ENCODE peak calls at places on chromosomes 5 and 9, in five cellular contexts. U is AG09319, E is endothelial cell, N is cardiac muscle cell, L is omental fat pad. G is an unnamed sample.
A peak's percentile ranks its signal among the peaks of the same experiment; 100 is the strongest.

GRCh38 chr9:124270504-124271335 is 13.0 kb downstream of the NEK6 start:
- DNase-seq in U (no peak), E (no peak), N (no peak), L (no peak), G (no peak)

GRCh38 chr9:121627432-121627831 is 24.0 kb upstream of the DAB2IP start:
- DNase-seq in U (no peak), E (no peak), N (no peak), L (no peak), G (no peak)

GRCh38 chr5:112210430-112211005 is 208.6 kb downstream of the EPB41L4A start:
- DNase-seq in U (no peak), E (peak; percentile 45), N (peak; percentile 60), L (no peak), G (no peak)

GRCh38 chr5:73749485-73750270 is 123.7 kb downstream of the ARHGEF28 start:
- DNase-seq in U (no peak), E (no peak), N (no peak), L (no peak), G (no peak)

GRCh38 chr9:17578911-17579793 is at the start of gene SH3GL2:
- DNase-seq in U (no peak), E (peak; percentile 45), N (peak; percentile 44), L (no peak), G (peak; percentile 87)

GRCh38 chr9:134564431-134565170 is 77.0 kb upstream of the COL5A1 start:
- DNase-seq in U (no peak), E (no peak), N (no peak), L (no peak), G (no peak)

GRCh38 chr5:172106511-172107356 is 81.3 kb downstream of the STK10 start:
- DNase-seq in U (no peak), E (peak; percentile 83), N (peak; percentile 60), L (peak; percentile 89), G (peak; percentile 82)

GRCh38 chr5:25713259-25713658 is 1068.5 kb upstream of the CDH10 start:
- DNase-seq in U (no peak), E (peak; percentile 9), N (peak; percentile 3), L (no peak), G (no peak)

GRCh38 chr9:71716138-71716909 is 52.0 kb downstream of the CEMIP2 start:
- DNase-seq in U (no peak), E (no peak), N (no peak), L (no peak), G (no peak)

GRCh38 chr5:134647750-134648424 is 698 bp upstream of the SEC24A start:
- DNase-seq in U (no peak), E (no peak), N (no peak), L (no peak), G (no peak)

GRCh38 chr5:6746244-6746643 is 33.0 kb downstream of the TENT4A start:
- DNase-seq in U (no peak), E (no peak), N (no peak), L (no peak), G (no peak)

GRCh38 chr5:36305571-36306326 is 4.0 kb upstream of the RANBP3L start:
- DNase-seq in U (peak; percentile 35), E (peak; percentile 21), N (peak; percentile 61), L (no peak), G (no peak)

DNA sequence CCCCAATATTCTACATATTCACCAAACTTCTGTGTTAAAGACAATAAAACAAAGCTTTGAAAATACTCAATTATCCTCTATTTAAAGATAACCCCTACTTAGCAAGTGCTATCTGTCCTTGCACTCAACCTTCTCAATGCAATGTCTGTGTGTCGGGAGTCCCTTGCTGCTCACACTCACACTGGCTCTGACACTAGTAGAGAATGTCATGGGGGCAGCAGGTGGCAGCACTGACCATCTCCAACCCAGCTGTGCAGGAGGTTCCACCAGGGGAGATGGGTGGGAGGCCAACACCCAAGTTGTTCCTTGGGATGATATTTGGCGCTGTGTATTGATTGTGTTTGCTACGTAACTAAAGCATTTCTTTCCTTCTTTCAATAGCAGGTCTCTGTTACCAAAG is 59.4 kb upstream of the SIMC1 start:
- DNase-seq in U (no peak), E (no peak), N (no peak), L (no peak), G (no peak)
- TF ChIP-seq CTCF in U (no peak), E (no peak), N (no peak), L (no peak), G (no peak)

GRCh38 chr9:116154334-116154975 is 864 bp downstream of the PAPPA start:
- DNase-seq in U (no peak), E (peak; percentile 42), N (peak; percentile 76), L (no peak), G (no peak)

GRCh38 chr9:116155700-116156045 is 2.1 kb downstream of the PAPPA start:
- DNase-seq in U (no peak), E (no peak), N (no peak), L (no peak), G (no peak)

GRCh38 chr9:116154976-116155699 is 1.5 kb downstream of the PAPPA start:
- DNase-seq in U (no peak), E (no peak), N (no peak), L (no peak), G (no peak)

GRCh38 chr9:116157436-116158138 is 4.0 kb downstream of the PAPPA start:
- DNase-seq in U (no peak), E (no peak), N (no peak), L (no peak), G (no peak)

GRCh38 chr9:116156621-116157314 is 3.2 kb downstream of the PAPPA start:
- DNase-seq in U (peak; percentile 72), E (peak; percentile 22), N (peak; percentile 88), L (no peak), G (no peak)
- TF ChIP-seq CTCF in U (no peak), E (no peak), N (no peak), L (no peak), G (no peak)

GRCh38 chr5:32916648-32917047 is 205.5 kb downstream of the NPR3 start:
- DNase-seq in U (peak; percentile 20), E (no peak), N (no peak), L (no peak), G (no peak)
- TF ChIP-seq CTCF in U (peak; percentile 70), E (no peak), N (peak; percentile 29), L (no peak), G (peak; percentile 81)

DNA sequence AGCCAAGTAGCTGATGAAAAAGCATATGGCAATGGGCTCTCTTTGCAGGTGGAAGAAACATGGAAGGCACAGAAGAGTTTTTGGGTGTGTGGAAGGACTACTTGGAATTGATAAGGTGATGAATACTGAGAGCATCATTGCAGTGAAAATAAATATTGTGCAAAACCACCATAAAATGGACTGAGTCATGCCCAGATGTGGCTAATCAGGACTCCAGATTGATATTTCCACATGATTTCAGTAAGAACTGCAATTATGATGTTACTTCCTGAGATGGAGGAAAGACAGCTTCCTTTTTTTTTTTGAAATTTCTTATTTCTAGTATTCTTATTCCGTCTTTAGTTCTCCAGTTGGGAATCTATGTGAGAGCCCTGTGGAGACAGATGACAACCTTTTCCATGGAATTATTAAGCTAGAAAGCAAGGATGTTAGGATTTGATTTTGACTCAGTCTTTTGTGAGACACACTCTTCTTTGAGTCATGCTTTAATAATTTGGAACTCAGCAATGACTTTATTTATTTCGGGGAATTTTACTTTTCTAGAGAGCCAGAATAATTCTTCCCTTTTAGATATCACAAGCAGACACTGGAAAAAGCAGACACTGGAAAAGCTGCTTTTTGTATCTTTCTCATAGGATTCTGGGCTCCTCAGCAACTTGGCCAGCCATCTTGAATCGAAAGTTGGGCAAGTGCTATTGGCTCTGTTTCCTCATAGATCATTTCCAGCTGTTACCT is 94.2 kb upstream of the VCAN start:
- DNase-seq in U (peak; percentile 65), E (no peak), N (no peak), L (no peak), G (no peak)
- TF ChIP-seq CTCF in U (no peak), E (no peak), N (no peak), L (no peak), G (no peak)

GRCh38 chr9:16530669-16531461 is 339.6 kb downstream of the BNC2 start:
- DNase-seq in U (no peak), E (no peak), N (no peak), L (no peak), G (no peak)
- TF ChIP-seq CTCF in U (no peak), E (no peak), N (no peak), L (no peak), G (no peak)

DNA sequence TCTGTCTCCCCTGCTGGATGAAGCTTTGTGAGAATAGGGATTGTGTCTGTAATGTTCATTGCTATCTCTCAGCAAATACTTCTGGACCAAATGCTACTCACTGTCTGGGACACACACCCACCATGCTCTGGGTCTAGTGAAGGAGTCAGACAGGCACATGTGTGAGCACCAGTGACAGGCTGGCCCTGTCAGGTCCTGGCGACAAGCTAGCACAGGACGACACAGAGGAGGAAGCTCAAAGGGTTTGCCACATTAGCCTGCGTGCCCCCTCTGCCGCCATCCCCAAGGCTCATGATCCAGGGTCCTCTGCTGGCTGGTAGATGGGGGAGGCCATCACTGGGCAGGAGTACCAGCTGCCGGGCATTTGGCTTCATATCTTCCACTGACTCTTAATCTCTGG is 23.3 kb downstream of the LRSAM1 start:
- DNase-seq in U (no peak), E (no peak), N (no peak), L (no peak), G (no peak)
- TF ChIP-seq CTCF in U (no peak), E (no peak), N (no peak), L (no peak), G (no peak)